ENCODE peak calls at places on chromosome 14, in nine cellular contexts. O is heart right ventricle, A is DND-41, F is WERI-Rb-1, L is left lung, D is stomach, P is esophagus squamous epithelium, Q is neuronal stem cell, T is GM23338. Z is an unnamed sample. For H3K27me3, the result is how much of the 10 kb centered on the place peaks cover.

GRCh38 chr14:70254476-70254961 is 65.8 kb upstream of the SLC8A3 start:
- DNase-seq in A (no peak), O (no peak), P (no peak), D (peak), L (peak), Q (peak), F (peak), T (peak), Z (no peak)

GRCh38 chr14:39432619-39433451 is 602 bp upstream of the FBXO33 start:
- DNase-seq in O (peak), D (peak), Q (peak), F (peak), P (peak), A (no peak), L (peak), T (peak), Z (peak)

GRCh38 chr14:91737619-91738018 is 5.7 kb upstream of the CATSPERB start:
- DNase-seq in T (no peak), P (no peak), F (no peak), D (no peak), A (no peak), O (no peak), Q (no peak), L (no peak), Z (no peak)

GRCh38 chr14:99420711-99421110 is 59.9 kb downstream of the SETD3 start:
- DNase-seq in D (peak), Q (peak), T (peak), F (no peak), P (no peak), L (no peak), O (no peak), A (no peak), Z (no peak)

GRCh38 chr14:51507556-51508511 is 143.9 kb upstream of the FRMD6 start:
- DNase-seq in Q (no peak), T (no peak), L (peak), P (no peak), A (no peak), F (peak), O (peak), D (no peak), Z (no peak)

GRCh38 chr14:65958664-65959562 is 527.3 kb upstream of the CCDC196 start:
- DNase-seq in O (no peak), F (no peak), L (no peak), P (no peak), T (peak), D (no peak), A (no peak), Q (peak), Z (no peak)

GRCh38 chr14:58198086-58198485 is 1.9 kb upstream of the ACTR10 start:
- DNase-seq in Q (no peak), F (no peak), A (no peak), T (no peak), D (no peak), O (no peak), P (no peak), L (no peak), Z (no peak)

GRCh38 chr14:38549549-38549948 is 293.7 kb upstream of the CLEC14A start:
- DNase-seq in Q (no peak), F (no peak), D (no peak), T (no peak), A (no peak), P (no peak), O (no peak), L (no peak), Z (no peak)

GRCh38 chr14:101761881-101762529 is 496 bp downstream of the PPP2R5C start:
- DNase-seq in T (peak), O (no peak), P (peak), Q (peak), D (peak), A (peak), F (peak), L (no peak), Z (peak)

GRCh38 chr14:69299286-69300035 is 39.5 kb downstream of the GALNT16 start:
- DNase-seq in T (peak), A (no peak), Q (no peak), L (no peak), F (no peak), P (no peak), D (no peak), O (no peak), Z (no peak)

GRCh38 chr14:62308316-62308715 is 546.1 kb downstream of the SNAPC1 start:
- DNase-seq in L (no peak), A (no peak), P (no peak), O (no peak), T (peak), Q (no peak), D (no peak), F (no peak), Z (no peak)

GRCh38 chr14:30194769-30195168 is 267.1 kb upstream of the PRKD1 start:
- DNase-seq in Q (no peak), L (no peak), F (no peak), P (no peak), T (no peak), D (no peak), O (no peak), A (no peak), Z (no peak)

GRCh38 chr14:93343797-93344196 is 3.2 kb upstream of the COX8C start:
- DNase-seq in Q (no peak), F (no peak), O (no peak), L (no peak), P (no peak), D (no peak), A (no peak), T (peak), Z (no peak)

GRCh38 chr14:78697341-78697740 is 527.2 kb downstream of the NRXN3 start:
- DNase-seq in T (peak), A (no peak), Q (no peak), F (no peak), P (no peak), D (no peak), O (no peak), L (no peak), Z (no peak)

GRCh38 chr14:88986146-88986841 is 161.8 kb downstream of the TTC8 start:
- DNase-seq in L (peak), F (no peak), T (no peak), P (no peak), D (no peak), A (no peak), Q (no peak), O (no peak), Z (no peak)

GRCh38 chr14:33081259-33081658 is 142.6 kb downstream of the NPAS3 start:
- DNase-seq in D (no peak), P (no peak), L (no peak), F (no peak), T (no peak), Q (no peak), O (no peak), A (no peak), Z (no peak)

DNA sequence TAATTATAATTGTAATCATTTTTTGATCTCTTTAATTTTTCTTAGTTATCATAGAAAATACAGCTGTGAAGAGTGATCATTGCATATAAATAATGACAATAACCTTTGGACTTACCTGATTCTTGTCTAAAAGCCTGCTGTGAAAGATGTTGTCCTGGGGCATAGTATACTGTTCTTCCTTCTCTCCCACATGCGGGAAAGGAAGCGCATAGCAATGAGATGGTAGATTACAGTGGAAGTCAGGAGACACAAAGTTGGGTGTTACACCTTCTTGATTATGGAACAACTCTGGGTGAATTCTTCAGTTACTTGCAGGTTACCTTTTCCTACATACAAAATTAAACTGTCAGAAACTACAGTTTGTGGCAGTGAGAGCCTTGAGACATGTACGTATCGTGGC is 140.8 kb downstream of the KTN1 start:
- DNase-seq in O (no peak), T (no peak), F (no peak), A (no peak), Q (no peak), P (no peak), L (no peak), D (no peak), Z (no peak)
- H3K27ac ChIP-seq in O (no peak), T (no peak), F (no peak), A (no peak), Q (no peak), P (no peak), L (no peak), D (no peak), Z (no peak)

GRCh38 chr14:28756896-28757570 is 9.6 kb upstream of the FOXG1 start:
- DNase-seq in F (peak), D (no peak), T (peak), L (no peak), P (no peak), Q (no peak), O (no peak), A (no peak), Z (no peak)

GRCh38 chr14:28755930-28756895 is 10.4 kb upstream of the FOXG1 start:
- DNase-seq in T (peak), Q (no peak), P (no peak), L (no peak), F (no peak), A (no peak), D (no peak), O (no peak), Z (no peak)

GRCh38 chr14:28758253-28758915 is 8.2 kb upstream of the FOXG1 start:
- DNase-seq in A (no peak), P (no peak), L (no peak), F (no peak), Q (no peak), O (no peak), D (no peak), T (no peak), Z (no peak)

GRCh38 chr14:28759056-28759657 is 7.4 kb upstream of the FOXG1 start:
- DNase-seq in A (no peak), F (no peak), L (peak), D (no peak), Q (no peak), T (no peak), O (no peak), P (no peak), Z (no peak)

DNA sequence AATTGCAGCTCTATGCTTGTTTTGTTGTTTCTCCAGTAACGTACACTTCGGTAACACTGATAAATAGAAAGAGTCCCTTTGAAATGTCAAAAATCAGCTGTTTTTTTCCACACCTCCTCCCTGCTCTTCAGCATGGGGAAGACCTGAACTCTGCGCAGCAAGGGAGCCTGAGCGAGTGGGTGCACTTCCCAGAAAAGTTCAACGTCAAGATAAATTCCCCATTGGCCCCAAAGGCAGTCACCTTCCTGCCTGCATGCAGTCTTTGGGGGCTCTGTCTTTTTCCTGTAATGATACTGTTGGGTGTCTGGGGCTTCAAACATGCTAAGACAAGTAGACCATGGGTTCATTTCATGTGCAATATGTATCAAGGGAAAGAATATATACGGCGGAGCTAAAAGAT is 8.8 kb upstream of the FOXG1 start:
- DNase-seq in D (no peak), L (no peak), T (no peak), Q (no peak), P (no peak), O (no peak), F (no peak), A (no peak), Z (no peak)
- H3K27me3 ChIP-seq in D (under half), L (half or more), T (half or more), Q (half or more), P (under half), O (half or more), F (under half), A (under half), Z (half or more)

DNA sequence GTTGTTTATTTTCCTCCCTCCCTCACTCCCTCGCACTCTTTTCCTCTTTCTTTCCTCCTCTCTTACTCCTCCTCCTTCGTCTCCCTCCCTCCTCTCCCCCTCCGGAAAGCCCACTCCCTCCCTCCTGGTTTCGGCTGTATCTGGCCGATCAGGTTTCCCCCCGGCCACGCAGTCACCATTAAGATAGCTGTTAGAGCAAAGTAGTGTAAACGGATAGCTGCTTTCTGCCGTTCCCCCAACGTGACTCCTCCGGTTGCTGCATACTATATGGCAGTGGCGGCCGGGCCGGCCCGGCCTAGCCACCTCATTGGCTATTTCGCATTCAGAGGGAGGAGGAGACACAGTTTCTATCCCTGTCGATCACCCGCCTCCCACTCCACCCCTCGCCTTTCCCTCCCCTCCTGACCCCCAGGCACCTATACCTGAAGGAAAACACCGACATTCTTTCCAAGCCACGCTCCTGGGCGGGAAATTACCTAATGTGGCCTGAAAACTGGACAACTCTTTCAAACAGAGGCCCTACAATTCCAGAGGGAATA is at the start of gene SIX4:
- DNase-seq in D (peak), F (peak), O (peak), P (no peak), T (peak), L (peak), Q (peak), A (no peak), Z (no peak)
- H3K27ac ChIP-seq in D (peak), F (peak), O (no peak), P (peak), T (peak), L (no peak), Q (peak), A (no peak), Z (no peak)

GRCh38 chr14:100724061-100724460 is 2.6 kb upstream of the DLK1 start:
- DNase-seq in P (no peak), L (peak), A (no peak), T (no peak), Q (no peak), O (no peak), F (no peak), D (no peak), Z (no peak)
- H3K27me3 ChIP-seq in P (under half), L (under half), A (under half), T (under half), Q (half or more), O (half or more), F (under half), D (under half), Z (under half)